ENCODE peak calls at places on chromosomes 2 and 18, in nine cellular contexts. I is AG09319, R is psoas muscle, A is left ventricle myocardium inferior, F is K562, E is neural crest cell, C is fibroblast of villous mesenchyme, M is PC-9, D is fibroblast of mammary gland. T is an unnamed sample.

GRCh38 chr2:97781981-97782380 is 68.6 kb downstream of the ZAP70 start:
- DNase-seq in M (no peak), I (no peak), F (no peak), A (no peak), D (no peak), C (no peak), R (no peak), E (no peak), T (no peak)

GRCh38 chr2:96296925-96297324 is 8.4 kb downstream of the SNRNP200 start:
- DNase-seq in F (no peak), C (no peak), E (no peak), M (no peak), A (no peak), R (no peak), I (no peak), D (no peak), T (no peak)

GRCh38 chr2:220553150-220553549 is 925.7 kb downstream of the SLC4A3 start:
- DNase-seq in F (no peak), I (no peak), D (no peak), A (no peak), E (no peak), M (no peak), R (no peak), C (no peak), T (no peak)

GRCh38 chr2:217065695-217066405 is 206.0 kb upstream of the TNP1 start:
- DNase-seq in M (peak), R (no peak), F (no peak), A (no peak), E (no peak), I (peak), C (peak), D (peak), T (no peak)

GRCh38 chr2:237894396-237894979 is 35.1 kb downstream of the RAMP1 start:
- DNase-seq in I (no peak), R (no peak), M (no peak), C (no peak), E (no peak), F (no peak), D (no peak), A (no peak), T (no peak)

GRCh38 chr2:151120016-151120415 is 141.6 kb downstream of the RBM43 start:
- DNase-seq in F (no peak), M (no peak), E (no peak), D (no peak), C (no peak), R (no peak), I (no peak), A (no peak), T (no peak)

GRCh38 chr2:10772868-10773215 is 39.7 kb downstream of the PDIA6 start:
- DNase-seq in I (no peak), E (no peak), R (no peak), M (no peak), A (no peak), D (no peak), F (no peak), C (no peak), T (no peak)

GRCh38 chr18:12121175-12122095 is 27.8 kb downstream of the ANKRD62 start:
- DNase-seq in C (no peak), M (no peak), I (no peak), F (peak), E (peak), R (no peak), D (peak), A (no peak), T (no peak)

GRCh38 chr2:31219131-31219969 is 2.0 kb upstream of the CAPN14 start:
- DNase-seq in M (no peak), I (no peak), R (no peak), E (no peak), C (no peak), F (no peak), A (no peak), D (no peak), T (no peak)

GRCh38 chr2:178827111-178827510 is 19.9 kb upstream of the TTN start:
- DNase-seq in D (no peak), F (no peak), E (no peak), M (no peak), I (no peak), C (no peak), A (no peak), R (no peak), T (no peak)

GRCh38 chr2:27903018-27903417 is 12.5 kb downstream of the BABAM2 start:
- DNase-seq in F (no peak), I (no peak), C (no peak), R (no peak), E (no peak), D (peak), M (no peak), A (no peak), T (no peak)

GRCh38 chr2:240339411-240340360 is 95.8 kb upstream of the GPC1 start:
- DNase-seq in D (no peak), A (no peak), F (no peak), I (no peak), E (peak), M (no peak), C (no peak), R (no peak), T (no peak)

GRCh38 chr2:222042666-222043065 is 256.1 kb downstream of the PAX3 start:
- DNase-seq in D (no peak), R (no peak), E (no peak), F (no peak), A (no peak), I (no peak), M (no peak), C (no peak), T (no peak)

GRCh38 chr2:137873860-137874259 is 90.4 kb upstream of the HNMT start:
- DNase-seq in A (no peak), I (no peak), M (no peak), E (no peak), R (no peak), D (no peak), F (no peak), C (no peak), T (no peak)

DNA sequence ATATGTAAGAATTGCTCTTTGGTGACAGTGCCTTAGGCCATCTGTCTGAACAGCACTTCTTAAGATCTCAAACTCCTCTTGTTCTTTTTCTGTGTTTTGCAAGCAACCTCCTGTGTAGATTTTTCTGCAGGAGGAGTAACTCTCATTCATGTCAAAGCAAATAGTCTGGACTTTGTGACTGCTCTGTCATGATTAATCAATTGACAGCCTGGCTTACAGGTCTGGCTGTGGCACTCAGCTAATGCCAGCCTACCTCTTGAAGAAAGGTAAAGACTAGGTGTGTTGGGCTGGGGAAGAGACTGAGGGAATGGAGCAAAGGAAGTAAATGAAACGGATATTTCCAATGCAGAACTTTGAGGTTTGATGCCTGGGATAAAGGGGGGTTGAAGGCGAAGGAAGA is 156.6 kb downstream of the CERS6 start:
- DNase-seq in M (no peak), D (no peak), E (no peak), C (no peak), R (no peak), I (no peak), A (no peak), F (no peak), T (no peak)
- TF ChIP-seq CTCF in M (no peak), D (no peak), E (no peak), C (no peak), R (no peak), I (no peak), A (no peak), F (no peak), T (no peak)

GRCh38 chr2:79935771-79936657 is 368.5 kb downstream of the LRRTM1 start:
- DNase-seq in D (peak), I (peak), R (no peak), M (peak), A (peak), E (peak), C (peak), F (peak), T (no peak)
- TF ChIP-seq CTCF in D (peak), I (peak), R (peak), M (peak), A (peak), E (peak), C (peak), F (peak), T (no peak)

GRCh38 chr2:198374375-198375072 is 570.1 kb downstream of the PLCL1 start:
- DNase-seq in F (peak), C (peak), E (peak), R (no peak), A (no peak), D (peak), I (peak), M (peak), T (no peak)
- TF ChIP-seq CTCF in F (peak), C (peak), E (peak), R (peak), A (peak), D (peak), I (peak), M (peak), T (peak)

GRCh38 chr2:241882090-241882625 is 12.6 kb downstream of the RTP5 start:
- DNase-seq in M (no peak), D (peak), E (no peak), A (peak), C (peak), I (no peak), F (peak), R (peak), T (no peak)
- TF ChIP-seq CTCF in M (no peak), D (peak), E (no peak), A (no peak), C (no peak), I (peak), F (peak), R (no peak), T (no peak)

T was measured in mesothelial cell of epicardium.